ENCODE peak calls at places on chromosomes 3 and 15, in ten cellular contexts. One of them, this sample, is unnamed.

GRCh38 chr15:57727031-57727430 is 20.5 kb downstream of the POLR2M start:
- DNase-seq in uterus: no peak
- DNase-seq in lower lobe of right lung: no peak
- DNase-seq in psoas muscle: no peak
- DNase-seq in heart right ventricle: no peak
- DNase-seq in H1: no peak
- DNase-seq in CD4-positive, alpha-beta T cell: no peak
- DNase-seq in gastrocnemius medialis: no peak
- DNase-seq in iPS DF 6.9: no peak
- DNase-seq in naive thymus-derived CD4-positive, alpha-beta T cell: no peak
- DNase-seq in this sample: no peak

GRCh38 chr15:68256675-68257450 is 20.7 kb upstream of the FEM1B start:
- DNase-seq in uterus: peak; percentile 91
- DNase-seq in CD4-positive, alpha-beta T cell: peak; percentile 75
- DNase-seq in psoas muscle: peak; percentile 96
- DNase-seq in lower lobe of right lung: peak; percentile 93
- DNase-seq in H1: peak; percentile 94
- DNase-seq in naive thymus-derived CD4-positive, alpha-beta T cell: peak; percentile 68
- DNase-seq in gastrocnemius medialis: peak; percentile 94
- DNase-seq in heart right ventricle: peak; percentile 89
- DNase-seq in iPS DF 6.9: peak; percentile 81
- DNase-seq in this sample: peak; percentile 14

GRCh38 chr3:78519281-78519680 is 1248.5 kb downstream of the ROBO1 start:
- DNase-seq in heart right ventricle: no peak
- DNase-seq in iPS DF 6.9: no peak
- DNase-seq in lower lobe of right lung: no peak
- DNase-seq in H1: no peak
- DNase-seq in gastrocnemius medialis: no peak
- DNase-seq in psoas muscle: no peak
- DNase-seq in naive thymus-derived CD4-positive, alpha-beta T cell: no peak
- DNase-seq in uterus: no peak
- DNase-seq in CD4-positive, alpha-beta T cell: no peak
- DNase-seq in this sample: no peak

GRCh38 chr3:66386925-66387650 is 113.7 kb downstream of the LRIG1 start:
- DNase-seq in gastrocnemius medialis: no peak
- DNase-seq in heart right ventricle: no peak
- DNase-seq in H1: no peak
- DNase-seq in psoas muscle: no peak
- DNase-seq in naive thymus-derived CD4-positive, alpha-beta T cell: no peak
- DNase-seq in lower lobe of right lung: no peak
- DNase-seq in CD4-positive, alpha-beta T cell: no peak
- DNase-seq in uterus: no peak
- DNase-seq in iPS DF 6.9: no peak
- DNase-seq in this sample: no peak

GRCh38 chr3:72887378-72887722 is 496 bp upstream of the GXYLT2 start:
- DNase-seq in CD4-positive, alpha-beta T cell: no peak
- DNase-seq in gastrocnemius medialis: no peak
- DNase-seq in heart right ventricle: no peak
- DNase-seq in iPS DF 6.9: no peak
- DNase-seq in uterus: no peak
- DNase-seq in lower lobe of right lung: no peak
- DNase-seq in psoas muscle: no peak
- DNase-seq in naive thymus-derived CD4-positive, alpha-beta T cell: no peak
- DNase-seq in H1: no peak
- DNase-seq in this sample: no peak

GRCh38 chr15:63028442-63029110 is 14.0 kb upstream of the TPM1 start:
- DNase-seq in psoas muscle: no peak
- DNase-seq in naive thymus-derived CD4-positive, alpha-beta T cell: no peak
- DNase-seq in CD4-positive, alpha-beta T cell: no peak
- DNase-seq in uterus: no peak
- DNase-seq in lower lobe of right lung: no peak
- DNase-seq in iPS DF 6.9: no peak
- DNase-seq in heart right ventricle: no peak
- DNase-seq in gastrocnemius medialis: no peak
- DNase-seq in H1: no peak
- DNase-seq in this sample: no peak

GRCh38 chr15:83733206-83733605 is 79.3 kb downstream of the ADAMTSL3 start:
- DNase-seq in H1: no peak
- DNase-seq in gastrocnemius medialis: no peak
- DNase-seq in CD4-positive, alpha-beta T cell: no peak
- DNase-seq in naive thymus-derived CD4-positive, alpha-beta T cell: no peak
- DNase-seq in heart right ventricle: no peak
- DNase-seq in uterus: no peak
- DNase-seq in psoas muscle: no peak
- DNase-seq in lower lobe of right lung: no peak
- DNase-seq in iPS DF 6.9: no peak
- DNase-seq in this sample: no peak

GRCh38 chr15:54816406-54816805 is 380.3 kb downstream of the RSL24D1 start:
- DNase-seq in naive thymus-derived CD4-positive, alpha-beta T cell: no peak
- DNase-seq in lower lobe of right lung: no peak
- DNase-seq in H1: no peak
- DNase-seq in uterus: no peak
- DNase-seq in psoas muscle: no peak
- DNase-seq in iPS DF 6.9: no peak
- DNase-seq in gastrocnemius medialis: no peak
- DNase-seq in heart right ventricle: no peak
- DNase-seq in CD4-positive, alpha-beta T cell: no peak
- DNase-seq in this sample: no peak

GRCh38 chr3:141663993-141664392 is 74.1 kb upstream of the RNF7 start:
- DNase-seq in naive thymus-derived CD4-positive, alpha-beta T cell: no peak
- DNase-seq in heart right ventricle: no peak
- DNase-seq in lower lobe of right lung: no peak
- DNase-seq in iPS DF 6.9: no peak
- DNase-seq in gastrocnemius medialis: no peak
- DNase-seq in uterus: no peak
- DNase-seq in psoas muscle: no peak
- DNase-seq in H1: no peak
- DNase-seq in CD4-positive, alpha-beta T cell: no peak
- DNase-seq in this sample: no peak

GRCh38 chr3:70090322-70090913 is 90.9 kb downstream of the SAMMSON start:
- DNase-seq in iPS DF 6.9: no peak
- DNase-seq in CD4-positive, alpha-beta T cell: no peak
- DNase-seq in uterus: no peak
- DNase-seq in naive thymus-derived CD4-positive, alpha-beta T cell: no peak
- DNase-seq in lower lobe of right lung: no peak
- DNase-seq in H1: no peak
- DNase-seq in psoas muscle: no peak
- DNase-seq in heart right ventricle: no peak
- DNase-seq in gastrocnemius medialis: no peak
- DNase-seq in this sample: no peak

GRCh38 chr3:152352559-152352958 is 83.8 kb downstream of the MBNL1 start:
- DNase-seq in lower lobe of right lung: no peak
- DNase-seq in CD4-positive, alpha-beta T cell: no peak
- DNase-seq in psoas muscle: no peak
- DNase-seq in gastrocnemius medialis: no peak
- DNase-seq in heart right ventricle: no peak
- DNase-seq in H1: no peak
- DNase-seq in naive thymus-derived CD4-positive, alpha-beta T cell: no peak
- DNase-seq in uterus: no peak
- DNase-seq in iPS DF 6.9: no peak
- DNase-seq in this sample: no peak

DNA sequence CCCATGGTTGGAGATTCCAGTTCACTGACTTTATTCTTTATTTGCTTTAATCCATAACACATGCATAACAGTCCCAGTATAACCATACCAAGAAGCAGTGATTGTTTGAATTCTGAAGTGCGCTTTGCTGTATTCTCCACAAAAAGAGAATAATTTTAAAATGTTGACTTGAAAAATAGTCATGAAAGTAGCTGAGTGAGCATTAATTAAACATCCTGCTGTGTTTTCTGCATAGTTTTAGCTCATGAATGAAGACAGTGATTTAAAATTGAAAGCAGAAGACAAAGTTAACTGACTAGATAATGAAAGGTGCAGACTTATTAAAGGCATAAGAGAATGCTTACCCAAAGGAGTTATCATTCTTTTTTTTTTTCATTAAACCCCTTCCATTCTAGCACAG is 143.5 kb downstream of the GABRG3 start:
- DNase-seq in naive thymus-derived CD4-positive, alpha-beta T cell: no peak
- DNase-seq in heart right ventricle: no peak
- DNase-seq in lower lobe of right lung: no peak
- DNase-seq in uterus: no peak
- DNase-seq in psoas muscle: no peak
- DNase-seq in gastrocnemius medialis: no peak
- DNase-seq in CD4-positive, alpha-beta T cell: no peak
- DNase-seq in iPS DF 6.9: no peak
- DNase-seq in H1: no peak
- DNase-seq in this sample: no peak
- H3K9me3 ChIP-seq in naive thymus-derived CD4-positive, alpha-beta T cell: no peaks in the 10 kb centered on the region
- H3K9me3 ChIP-seq in heart right ventricle: peaks cover 6% of the 10 kb centered on the region
- H3K9me3 ChIP-seq in lower lobe of right lung: peaks cover 4% of the 10 kb centered on the region
- H3K9me3 ChIP-seq in uterus: no peaks in the 10 kb centered on the region
- H3K9me3 ChIP-seq in psoas muscle: no peaks in the 10 kb centered on the region
- H3K9me3 ChIP-seq in gastrocnemius medialis: no peaks in the 10 kb centered on the region
- H3K9me3 ChIP-seq in CD4-positive, alpha-beta T cell: no peaks in the 10 kb centered on the region
- H3K9me3 ChIP-seq in iPS DF 6.9: peaks cover 1% of the 10 kb centered on the region
- H3K9me3 ChIP-seq in H1: no peaks in the 10 kb centered on the region
- H3K9me3 ChIP-seq in this sample: no peaks in the 10 kb centered on the region

DNA sequence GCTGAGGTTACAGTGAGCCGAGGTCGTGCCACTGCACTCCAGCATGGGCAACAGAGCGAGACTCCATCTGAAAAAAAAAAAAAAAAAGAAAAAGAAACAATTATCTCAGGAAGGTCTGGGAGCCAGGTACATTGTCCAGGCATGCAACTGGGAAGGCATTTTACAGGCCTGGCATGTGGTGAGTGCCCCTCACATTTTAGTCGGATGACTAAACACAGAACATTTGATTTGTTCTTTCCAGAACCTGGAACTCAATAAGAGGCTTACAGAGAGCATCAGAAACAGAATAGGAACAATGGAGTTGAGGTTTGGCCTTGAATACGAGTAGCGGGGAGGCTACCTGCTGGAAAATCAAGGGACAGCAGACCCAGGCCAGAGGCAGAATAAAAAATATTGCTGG is 33.7 kb upstream of the IGF1R start:
- DNase-seq in gastrocnemius medialis: no peak
- DNase-seq in CD4-positive, alpha-beta T cell: no peak
- DNase-seq in naive thymus-derived CD4-positive, alpha-beta T cell: no peak
- DNase-seq in iPS DF 6.9: no peak
- DNase-seq in uterus: no peak
- DNase-seq in H1: no peak
- DNase-seq in psoas muscle: no peak
- DNase-seq in lower lobe of right lung: no peak
- DNase-seq in heart right ventricle: no peak
- DNase-seq in this sample: no peak
- H3K27ac ChIP-seq in gastrocnemius medialis: no peak overlapping the region
- H3K27ac ChIP-seq in CD4-positive, alpha-beta T cell: no peak overlapping the region
- H3K27ac ChIP-seq in naive thymus-derived CD4-positive, alpha-beta T cell: no peak overlapping the region
- H3K27ac ChIP-seq in iPS DF 6.9: no peak overlapping the region
- H3K27ac ChIP-seq in uterus: no peak overlapping the region
- H3K27ac ChIP-seq in H1: no peak overlapping the region
- H3K27ac ChIP-seq in psoas muscle: no peak overlapping the region
- H3K27ac ChIP-seq in lower lobe of right lung: no peak overlapping the region
- H3K27ac ChIP-seq in heart right ventricle: no peak overlapping the region
- H3K27ac ChIP-seq in this sample: no peak overlapping the region

GRCh38 chr15:95142441-95142840 is 911.1 kb downstream of the MCTP2 start:
- DNase-seq in heart right ventricle: no peak
- DNase-seq in lower lobe of right lung: no peak
- DNase-seq in iPS DF 6.9: no peak
- DNase-seq in psoas muscle: no peak
- DNase-seq in gastrocnemius medialis: no peak
- DNase-seq in H1: no peak
- DNase-seq in CD4-positive, alpha-beta T cell: no peak
- DNase-seq in naive thymus-derived CD4-positive, alpha-beta T cell: no peak
- DNase-seq in uterus: no peak
- DNase-seq in this sample: no peak
- H3K9me3 ChIP-seq in heart right ventricle: no peaks in the 10 kb centered on the region
- H3K9me3 ChIP-seq in lower lobe of right lung: no peaks in the 10 kb centered on the region
- H3K9me3 ChIP-seq in iPS DF 6.9: no peaks in the 10 kb centered on the region
- H3K9me3 ChIP-seq in psoas muscle: no peaks in the 10 kb centered on the region
- H3K9me3 ChIP-seq in gastrocnemius medialis: no peaks in the 10 kb centered on the region
- H3K9me3 ChIP-seq in H1: no peaks in the 10 kb centered on the region
- H3K9me3 ChIP-seq in CD4-positive, alpha-beta T cell: no peaks in the 10 kb centered on the region
- H3K9me3 ChIP-seq in naive thymus-derived CD4-positive, alpha-beta T cell: no peaks in the 10 kb centered on the region
- H3K9me3 ChIP-seq in uterus: no peaks in the 10 kb centered on the region
- H3K9me3 ChIP-seq in this sample: no peaks in the 10 kb centered on the region

GRCh38 chr3:13112521-13113345 is 39.5 kb upstream of the IQSEC1 start:
- DNase-seq in naive thymus-derived CD4-positive, alpha-beta T cell: no peak
- DNase-seq in lower lobe of right lung: peak; percentile 10
- DNase-seq in iPS DF 6.9: no peak
- DNase-seq in uterus: no peak
- DNase-seq in psoas muscle: no peak
- DNase-seq in H1: no peak
- DNase-seq in gastrocnemius medialis: no peak
- DNase-seq in CD4-positive, alpha-beta T cell: no peak
- DNase-seq in heart right ventricle: no peak
- DNase-seq in this sample: no peak
- H3K27ac ChIP-seq in naive thymus-derived CD4-positive, alpha-beta T cell: no peak overlapping the region
- H3K27ac ChIP-seq in lower lobe of right lung: no peak overlapping the region
- H3K27ac ChIP-seq in iPS DF 6.9: no peak overlapping the region
- H3K27ac ChIP-seq in uterus: no peak overlapping the region
- H3K27ac ChIP-seq in psoas muscle: no peak overlapping the region
- H3K27ac ChIP-seq in H1: no peak overlapping the region
- H3K27ac ChIP-seq in gastrocnemius medialis: no peak overlapping the region
- H3K27ac ChIP-seq in CD4-positive, alpha-beta T cell: no peak overlapping the region
- H3K27ac ChIP-seq in heart right ventricle: no peak overlapping the region
- H3K27ac ChIP-seq in this sample: no peak overlapping the region

GRCh38 chr15:27635916-27636315 is 463.2 kb downstream of the OCA2 start:
- DNase-seq in gastrocnemius medialis: no peak
- DNase-seq in lower lobe of right lung: no peak
- DNase-seq in heart right ventricle: no peak
- DNase-seq in H1: no peak
- DNase-seq in CD4-positive, alpha-beta T cell: no peak
- DNase-seq in naive thymus-derived CD4-positive, alpha-beta T cell: no peak
- DNase-seq in iPS DF 6.9: no peak
- DNase-seq in uterus: no peak
- DNase-seq in psoas muscle: no peak
- DNase-seq in this sample: no peak
- H3K9me3 ChIP-seq in gastrocnemius medialis: no peaks in the 10 kb centered on the region
- H3K9me3 ChIP-seq in lower lobe of right lung: peaks cover 6% of the 10 kb centered on the region
- H3K9me3 ChIP-seq in heart right ventricle: peaks cover 7% of the 10 kb centered on the region
- H3K9me3 ChIP-seq in H1: no peaks in the 10 kb centered on the region
- H3K9me3 ChIP-seq in CD4-positive, alpha-beta T cell: no peaks in the 10 kb centered on the region
- H3K9me3 ChIP-seq in naive thymus-derived CD4-positive, alpha-beta T cell: no peaks in the 10 kb centered on the region
- H3K9me3 ChIP-seq in iPS DF 6.9: no peaks in the 10 kb centered on the region
- H3K9me3 ChIP-seq in uterus: no peaks in the 10 kb centered on the region
- H3K9me3 ChIP-seq in psoas muscle: no peaks in the 10 kb centered on the region
- H3K9me3 ChIP-seq in this sample: no peaks in the 10 kb centered on the region

GRCh38 chr3:59857589-59858346 is 807.9 kb upstream of the CFAP20DC start:
- DNase-seq in H1: peak; percentile 82
- DNase-seq in naive thymus-derived CD4-positive, alpha-beta T cell: peak; percentile 55
- DNase-seq in psoas muscle: peak; percentile 79
- DNase-seq in lower lobe of right lung: peak; percentile 82
- DNase-seq in CD4-positive, alpha-beta T cell: peak; percentile 63
- DNase-seq in gastrocnemius medialis: peak; percentile 42
- DNase-seq in uterus: peak; percentile 68
- DNase-seq in heart right ventricle: peak; percentile 80
- DNase-seq in iPS DF 6.9: peak; percentile 52
- DNase-seq in this sample: peak; percentile 71
- H3K27ac ChIP-seq in H1: no peak overlapping the region
- H3K27ac ChIP-seq in naive thymus-derived CD4-positive, alpha-beta T cell: no peak overlapping the region
- H3K27ac ChIP-seq in psoas muscle: no peak overlapping the region
- H3K27ac ChIP-seq in lower lobe of right lung: no peak overlapping the region
- H3K27ac ChIP-seq in CD4-positive, alpha-beta T cell: no peak overlapping the region
- H3K27ac ChIP-seq in gastrocnemius medialis: no peak overlapping the region
- H3K27ac ChIP-seq in uterus: no peak overlapping the region
- H3K27ac ChIP-seq in heart right ventricle: no peak overlapping the region
- H3K27ac ChIP-seq in iPS DF 6.9: no peak overlapping the region
- H3K27ac ChIP-seq in this sample: no peak overlapping the region

DNA sequence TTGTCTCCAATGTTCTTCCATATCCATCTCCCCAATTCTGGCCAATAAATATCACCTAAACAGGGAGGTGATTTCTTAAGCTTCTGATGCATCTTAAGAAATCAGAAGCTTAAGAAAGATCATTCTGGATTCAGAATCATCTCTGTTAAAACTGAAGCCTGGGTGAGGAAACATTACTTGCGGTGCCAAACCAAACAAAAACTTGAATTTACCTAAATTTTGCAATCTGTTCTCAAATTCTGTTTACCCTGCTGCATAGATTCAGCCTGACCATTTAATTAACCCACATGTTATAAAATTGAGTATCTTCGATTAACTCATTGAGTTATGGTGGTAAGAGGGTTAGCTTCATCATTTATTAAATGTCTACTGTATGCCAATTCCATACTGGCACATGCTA is 204.4 kb upstream of the ZNF385D start:
- DNase-seq in uterus: no peak
- DNase-seq in H1: no peak
- DNase-seq in psoas muscle: no peak
- DNase-seq in gastrocnemius medialis: no peak
- DNase-seq in lower lobe of right lung: no peak
- DNase-seq in naive thymus-derived CD4-positive, alpha-beta T cell: no peak
- DNase-seq in heart right ventricle: no peak
- DNase-seq in iPS DF 6.9: no peak
- DNase-seq in CD4-positive, alpha-beta T cell: no peak
- DNase-seq in this sample: no peak
- H3K9me3 ChIP-seq in uterus: no peaks in the 10 kb centered on the region
- H3K9me3 ChIP-seq in H1: no peaks in the 10 kb centered on the region
- H3K9me3 ChIP-seq in psoas muscle: no peaks in the 10 kb centered on the region
- H3K9me3 ChIP-seq in gastrocnemius medialis: no peaks in the 10 kb centered on the region
- H3K9me3 ChIP-seq in lower lobe of right lung: no peaks in the 10 kb centered on the region
- H3K9me3 ChIP-seq in naive thymus-derived CD4-positive, alpha-beta T cell: no peaks in the 10 kb centered on the region
- H3K9me3 ChIP-seq in heart right ventricle: peaks cover 6% of the 10 kb centered on the region
- H3K9me3 ChIP-seq in iPS DF 6.9: no peaks in the 10 kb centered on the region
- H3K9me3 ChIP-seq in CD4-positive, alpha-beta T cell: peaks cover 6% of the 10 kb centered on the region
- H3K9me3 ChIP-seq in this sample: no peaks in the 10 kb centered on the region

This sample was measured in CD8-positive, alpha-beta memory T cell.